ENCODE peak calls at places on chromosomes 16 and 17, in seven cellular contexts. A is neuronal stem cell, M is mesendoderm, C is IMR-90, N is H1, Q is trophoblast cell, E is mesenchymal stem cell. W is an unnamed sample. For H3K27me3, the result is how much of the 10 kb centered on the place peaks cover.

GRCh38 chr16:50575743-50576142 is 27.5 kb downstream of the NKD1 start:
- DNase-seq in E (no peak), Q (no peak), N (no peak), A (no peak), M (no peak), C (no peak), W (no peak)

GRCh38 chr16:11833951-11834695 is 17.2 kb downstream of the RSL1D1 start:
- DNase-seq in E (peak), Q (peak), N (no peak), A (no peak), M (no peak), C (peak), W (no peak)

GRCh38 chr17:81870155-81870977 is 771 bp downstream of the ARHGDIA start:
- DNase-seq in N (peak), M (peak), C (peak), A (no peak), E (peak), Q (peak), W (peak)

GRCh38 chr16:89197033-89197632 is 3.2 kb downstream of the SLC22A31 start:
- DNase-seq in C (no peak), E (no peak), N (no peak), M (no peak), A (no peak), Q (no peak), W (no peak)

GRCh38 chr17:29149431-29150064 is 30.6 kb downstream of the MYO18A start:
- DNase-seq in N (no peak), C (peak), E (no peak), A (no peak), M (no peak), Q (no peak), W (peak)

GRCh38 chr16:3952342-3953131 is 72.0 kb upstream of the CREBBP start:
- DNase-seq in E (no peak), Q (no peak), A (no peak), C (no peak), M (peak), N (no peak), W (peak)

GRCh38 chr16:14364386-14365199 is 265.5 kb downstream of the PARN start:
- DNase-seq in M (no peak), A (no peak), E (peak), C (peak), N (no peak), Q (peak), W (no peak)

GRCh38 chr17:62968445-62968923 is 2.4 kb downstream of the TANC2 start:
- DNase-seq in C (peak), A (peak), N (no peak), Q (peak), E (peak), M (peak), W (peak)

GRCh38 chr17:40862985-40863733 is 3.9 kb downstream of the KRT12 start:
- DNase-seq in C (no peak), Q (peak), N (peak), A (peak), E (peak), M (peak), W (peak)

GRCh38 chr16:16158082-16158658 is 65.1 kb downstream of the ABCC6 start:
- DNase-seq in C (no peak), Q (no peak), E (no peak), M (no peak), N (no peak), A (no peak), W (no peak)

GRCh38 chr16:65069090-65069489 is 52.8 kb downstream of the CDH11 start:
- DNase-seq in C (peak), E (peak), M (no peak), N (no peak), A (no peak), Q (no peak), W (no peak)

GRCh38 chr17:8921147-8921546 is 44.4 kb downstream of the PIK3R5 start:
- DNase-seq in A (no peak), E (no peak), N (no peak), M (no peak), Q (no peak), C (no peak), W (no peak)

DNA sequence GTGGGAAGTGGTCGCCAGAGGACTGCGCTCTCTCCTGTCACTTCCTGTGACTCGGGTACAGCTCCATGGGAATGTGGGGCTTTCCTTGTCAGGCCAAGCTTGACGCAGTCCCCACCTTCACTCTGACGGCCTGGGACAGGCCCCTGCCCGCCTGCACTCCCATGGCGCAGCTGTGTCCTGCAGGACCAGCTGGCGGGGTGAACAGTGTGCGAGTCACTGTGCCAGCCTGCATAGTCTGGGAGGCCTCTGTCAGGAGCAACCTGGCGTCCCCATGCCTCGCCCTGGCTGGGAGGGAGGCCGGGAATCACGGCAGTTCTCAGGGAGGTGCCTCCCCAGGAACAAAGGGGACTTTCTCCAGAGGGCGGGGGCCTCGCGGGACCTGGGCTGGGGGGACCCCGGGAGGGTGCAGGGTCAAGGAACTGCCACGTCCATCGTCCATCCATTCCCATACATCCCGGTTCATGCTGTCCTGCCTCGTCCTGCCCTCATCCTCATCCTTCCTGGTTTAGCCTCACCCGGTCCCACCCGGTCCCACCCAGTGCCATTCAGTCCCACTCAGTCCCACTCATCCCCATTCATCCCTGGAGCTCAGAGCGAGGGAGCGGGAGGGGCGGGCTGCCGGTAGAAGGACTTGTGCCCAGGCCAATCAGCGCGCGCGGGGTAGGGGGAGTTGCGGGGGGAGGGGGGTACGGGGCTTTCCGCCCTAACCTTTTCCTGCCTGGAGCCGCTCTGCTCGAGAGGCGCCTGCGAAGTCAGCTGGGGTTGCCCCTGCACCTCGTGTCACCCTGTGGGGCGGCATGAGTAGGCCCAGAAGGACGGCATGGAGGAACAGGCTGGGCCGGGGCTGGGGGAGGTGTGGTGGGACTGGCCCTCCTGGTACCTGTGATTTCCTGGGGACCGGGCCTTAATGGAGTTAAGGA is 13.4 kb downstream of the FLYWCH1 start:
- DNase-seq in A (peak), N (peak), E (no peak), Q (no peak), C (peak), M (peak), W (peak)
- H2BK120ac ChIP-seq in A (peak), N (no peak), E (peak), Q (no peak), C (no peak), M (no peak), W (no peak)

DNA sequence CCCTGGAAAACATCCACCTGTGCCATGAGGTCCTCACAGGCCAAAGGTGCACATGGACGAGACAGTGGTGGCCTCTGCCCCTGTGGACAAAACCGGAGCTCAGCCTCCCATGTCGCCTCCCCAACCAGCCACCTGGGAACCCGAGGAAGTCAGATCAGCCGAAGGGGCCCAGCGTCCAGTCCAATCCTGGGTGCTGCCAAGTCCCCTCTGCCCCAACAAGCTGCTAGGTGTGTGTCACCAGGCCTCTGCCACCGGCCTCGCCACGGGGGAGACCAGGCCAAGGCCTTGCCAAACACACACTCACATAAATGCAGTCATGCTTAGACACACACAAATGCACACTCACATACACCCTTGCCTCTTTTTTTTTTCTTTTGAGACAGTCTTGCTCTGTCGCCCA is 167.8 kb downstream of the RBFOX3 start:
- DNase-seq in E (no peak), C (no peak), Q (no peak), N (no peak), A (no peak), M (no peak), W (no peak)
- H3K27me3 ChIP-seq in E (under half), C (under half), Q (under half), N (under half), A (under half), M (under half), W (under half)

DNA sequence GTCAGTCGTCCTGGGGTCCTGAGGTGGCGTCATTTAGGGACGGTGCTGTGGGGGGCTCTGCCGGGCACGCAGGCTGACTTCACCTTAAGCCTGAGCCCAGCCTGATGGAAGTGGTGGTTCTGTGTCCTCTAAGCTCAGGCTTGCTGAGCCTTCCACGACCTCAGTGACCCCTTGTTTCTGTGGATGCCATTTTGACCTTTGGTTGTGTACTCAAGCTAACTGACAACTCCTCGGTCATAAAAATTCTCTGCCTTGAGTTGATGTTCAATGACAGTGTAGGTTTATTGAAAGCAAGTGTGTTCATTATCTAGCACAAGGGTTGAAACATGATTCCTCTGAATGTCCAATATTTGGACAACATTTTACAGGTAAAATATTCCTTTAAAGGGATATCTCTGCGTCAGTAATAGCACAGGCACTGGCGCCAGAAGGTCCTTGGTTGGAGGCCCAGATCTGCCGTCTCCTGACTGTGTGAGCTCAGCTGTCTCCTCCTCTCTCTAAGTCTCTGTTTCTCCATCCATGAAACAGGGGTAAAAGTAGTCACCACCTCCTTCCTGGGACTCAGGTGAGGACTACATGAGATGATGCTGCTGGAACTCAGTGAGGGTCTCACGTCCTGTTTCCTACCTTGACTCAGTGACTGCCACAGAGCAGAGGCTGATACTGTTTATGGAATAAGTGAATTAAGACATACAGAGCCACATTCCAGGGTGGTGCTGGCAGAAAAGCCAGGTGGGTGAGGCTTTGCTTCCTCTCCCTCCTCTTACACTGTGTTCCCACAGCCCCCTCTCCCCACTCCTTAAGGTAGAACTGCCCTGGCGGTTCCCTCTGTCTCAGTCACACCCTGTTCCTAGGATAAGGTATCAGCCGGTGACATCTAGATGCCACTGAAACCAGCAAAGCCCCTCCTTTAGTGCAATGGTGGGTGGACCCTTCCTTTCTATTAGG is 75.7 kb downstream of the IRF8 start:
- DNase-seq in E (no peak), C (no peak), N (no peak), A (no peak), Q (no peak), M (no peak), W (no peak)
- H2BK120ac ChIP-seq in E (no peak), C (no peak), N (no peak), A (no peak), Q (no peak), M (no peak), W (no peak)

DNA sequence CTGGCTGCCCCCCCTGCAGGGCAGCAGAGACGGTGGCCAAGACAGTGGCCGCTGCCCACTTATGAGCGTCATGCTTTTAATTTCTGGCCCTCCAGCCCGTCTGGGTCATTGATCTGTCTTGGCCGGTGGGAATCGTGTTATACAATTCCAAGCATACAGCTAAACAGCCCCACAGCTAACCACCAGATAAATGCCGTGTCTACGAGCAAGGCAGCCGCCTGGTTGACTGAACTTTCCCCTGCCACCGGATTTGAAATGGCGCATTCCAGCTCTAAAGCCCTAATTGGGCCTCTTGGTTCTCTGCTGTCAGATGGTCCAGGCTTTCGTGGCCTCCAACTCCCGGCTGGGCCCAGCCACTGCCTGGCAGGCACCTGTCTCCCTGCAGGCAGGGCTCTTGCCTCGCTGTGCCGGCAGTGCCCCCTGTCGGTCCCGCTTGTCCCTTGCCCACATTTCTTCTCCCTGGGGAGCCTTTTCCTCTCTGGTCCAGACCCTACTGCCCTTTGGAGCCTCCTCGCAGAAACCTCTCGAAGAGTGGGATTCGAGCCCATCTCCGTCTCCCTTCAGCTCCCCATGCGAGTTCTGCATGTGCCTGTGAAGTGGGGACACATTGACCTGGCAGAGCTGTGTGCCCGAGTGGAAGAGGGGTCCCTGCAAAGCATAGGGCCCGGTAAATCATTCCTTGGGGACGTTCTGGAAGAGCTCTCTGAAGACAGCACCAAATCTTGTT is 1.8 kb upstream of the RBFOX3 start:
- DNase-seq in N (peak), Q (peak), C (peak), A (peak), M (peak), E (no peak), W (peak)
- H3K27me3 ChIP-seq in N (under half), Q (under half), C (half or more), A (under half), M (under half), E (half or more), W (under half)

DNA sequence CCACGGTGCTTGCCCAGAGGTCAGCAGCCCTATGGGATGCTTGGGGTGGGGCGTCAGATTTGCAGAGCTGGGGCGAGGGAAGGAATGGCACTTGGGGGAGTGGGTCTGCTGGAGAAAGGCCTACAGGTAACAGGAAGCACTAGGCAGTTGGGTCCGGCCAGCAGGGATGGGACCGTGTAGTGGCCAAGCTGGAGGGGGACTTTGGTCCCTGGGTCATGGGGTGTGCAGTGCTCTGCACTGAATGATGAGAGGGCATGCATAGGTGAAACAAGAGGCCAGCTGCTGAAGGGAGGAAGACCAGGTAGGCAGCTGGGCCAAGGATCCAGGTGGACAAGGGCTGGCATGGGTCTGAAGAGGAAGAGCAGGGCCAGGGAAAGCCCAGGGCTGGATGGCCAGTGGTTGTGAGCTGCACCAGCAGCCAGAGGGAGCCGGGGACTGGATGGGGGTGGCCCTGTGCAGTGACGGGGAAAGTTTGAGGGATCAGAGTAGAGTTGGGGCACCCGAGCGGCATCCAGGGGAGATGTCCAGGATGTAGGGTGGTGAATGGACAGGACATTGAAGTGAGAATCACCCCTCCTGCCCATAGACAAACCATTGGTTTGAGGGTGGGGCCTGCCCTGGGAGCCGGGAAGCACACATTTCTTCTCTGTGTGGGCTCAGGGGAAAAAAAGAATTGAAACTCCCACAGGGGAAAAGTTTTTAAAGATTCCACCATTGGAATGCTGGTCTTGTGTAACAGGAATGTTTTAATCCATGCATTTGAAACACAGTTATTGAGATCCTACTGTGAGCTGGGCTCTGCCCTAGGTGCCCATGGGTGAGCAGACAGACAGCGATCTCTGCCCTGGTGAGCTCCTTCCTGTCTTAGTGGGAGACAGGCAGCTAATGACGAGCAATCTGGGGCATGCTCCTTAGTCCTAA is 25.1 kb downstream of the RAI1 start:
- DNase-seq in M (no peak), A (no peak), N (no peak), Q (no peak), E (no peak), C (no peak), W (no peak)
- H2BK120ac ChIP-seq in M (no peak), A (peak), N (no peak), Q (no peak), E (no peak), C (no peak), W (no peak)

W was measured in H9.